ENCODE peak calls at places on chromosomes 5 and 9, in ten cellular contexts. H, W, J, X, C, Y, P, T, S and D are unnamed samples.

GRCh38 chr5:124546643-124547042 is 199.8 kb downstream of the ZNF608 start:
- DNase-seq in P (no peak), S (no peak), H (peak), W (no peak), Y (no peak), T (no peak), C (no peak), J (no peak), X (no peak), D (no peak)

GRCh38 chr5:154209591-154210081 is 19.1 kb downstream of the GALNT10 start:
- DNase-seq in J (no peak), Y (no peak), X (no peak), C (no peak), W (no peak), T (no peak), S (no peak), H (no peak), P (no peak), D (no peak)

GRCh38 chr9:73611072-73611471 is 459.4 kb downstream of the ANXA1 start:
- DNase-seq in H (peak), C (no peak), J (no peak), T (no peak), Y (no peak), X (no peak), P (no peak), W (no peak), S (no peak), D (no peak)

GRCh38 chr9:28249424-28249823 is 676.1 kb upstream of the C9orf72 start:
- DNase-seq in X (no peak), C (no peak), T (no peak), H (no peak), Y (no peak), J (no peak), P (no peak), S (no peak), W (no peak), D (no peak)

GRCh38 chr5:56106837-56107236 is 112.1 kb upstream of the IL6ST start:
- DNase-seq in J (no peak), Y (no peak), S (no peak), W (no peak), P (no peak), T (no peak), C (no peak), H (no peak), X (no peak), D (no peak)

GRCh38 chr5:60989790-60990189 is 44.8 kb downstream of the NDUFAF2 start:
- DNase-seq in J (no peak), T (no peak), P (no peak), W (no peak), Y (no peak), H (no peak), X (no peak), S (no peak), C (no peak), D (no peak)

GRCh38 chr5:169691473-169691872 is 54.4 kb downstream of the DOCK2 start:
- DNase-seq in H (no peak), Y (no peak), T (no peak), W (no peak), J (no peak), S (no peak), C (no peak), X (no peak), P (no peak), D (no peak)

GRCh38 chr5:151153766-151154272 is 3.8 kb downstream of the ANXA6 start:
- DNase-seq in P (no peak), H (no peak), J (no peak), C (no peak), T (no peak), Y (no peak), S (peak), W (no peak), X (no peak), D (no peak)

GRCh38 chr5:106093149-106093548 is 1577.6 kb downstream of the EFNA5 start:
- DNase-seq in W (no peak), T (no peak), C (no peak), X (no peak), H (peak), S (no peak), Y (no peak), J (no peak), P (no peak), D (no peak)

GRCh38 chr5:14741721-14742426 is 77.4 kb downstream of the OTULIN start:
- DNase-seq in T (no peak), J (no peak), W (no peak), Y (no peak), C (no peak), X (no peak), S (no peak), P (no peak), H (no peak), D (no peak)

GRCh38 chr9:107711528-107711927 is 222.0 kb upstream of the KLF4 start:
- DNase-seq in W (peak), H (peak), Y (no peak), C (no peak), P (peak), X (no peak), S (no peak), T (peak), J (no peak), D (peak)

GRCh38 chr5:107486489-107486888 is 184.2 kb downstream of the EFNA5 start:
- DNase-seq in T (no peak), J (peak), C (no peak), H (peak), Y (no peak), P (no peak), X (no peak), S (peak), W (no peak), D (no peak)

GRCh38 chr5:122089614-122090013 is 11.6 kb upstream of the LOX start:
- DNase-seq in S (no peak), T (peak), X (no peak), J (no peak), P (no peak), C (no peak), W (no peak), Y (no peak), H (peak), D (no peak)

GRCh38 chr9:18075253-18075977 is 398.5 kb upstream of the ADAMTSL1 start:
- DNase-seq in T (no peak), C (no peak), H (no peak), S (no peak), Y (no peak), X (no peak), J (no peak), W (no peak), P (peak), D (no peak)

GRCh38 chr9:36386396-36386795 is 13.7 kb downstream of the RNF38 start:
- DNase-seq in T (no peak), P (no peak), S (no peak), W (no peak), Y (no peak), H (peak), X (no peak), J (no peak), C (no peak), D (no peak)

GRCh38 chr5:19235101-19235584 is 752.9 kb downstream of the CDH18 start:
- DNase-seq in J (no peak), C (no peak), T (no peak), X (no peak), W (no peak), Y (no peak), P (no peak), H (peak), S (no peak), D (no peak)

GRCh38 chr9:87381050-87381711 is 116.5 kb upstream of the DAPK1 start:
- DNase-seq in X (no peak), T (peak), P (no peak), W (no peak), S (no peak), Y (no peak), H (no peak), J (no peak), C (no peak), D (no peak)

GRCh38 chr9:88173378-88173999 is 35.2 kb upstream of the SPATA31C2 start:
- DNase-seq in P (no peak), S (peak), J (peak), T (peak), C (peak), Y (peak), W (no peak), H (peak), X (no peak), D (no peak)

DNA sequence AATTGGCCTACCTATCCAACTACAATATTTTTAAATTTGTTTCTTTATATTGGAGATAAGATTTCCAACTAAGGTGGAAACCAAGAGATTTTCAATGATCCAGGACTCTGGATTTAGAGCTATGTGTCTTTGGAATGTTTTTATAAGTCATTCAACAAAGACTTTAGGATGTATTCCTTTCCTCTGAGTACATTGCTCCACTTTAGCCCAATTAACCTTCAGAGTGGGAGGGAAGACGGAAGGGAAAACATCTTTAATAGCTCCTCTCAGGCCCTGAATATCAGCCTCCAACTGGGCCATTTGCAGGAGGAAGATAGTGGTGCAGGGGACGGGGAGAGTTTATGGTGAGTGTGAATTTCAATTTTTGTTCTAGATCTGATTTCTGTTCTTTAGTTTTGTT is 239.2 kb downstream of the PIK3R1 start:
- DNase-seq in J (no peak), S (no peak), H (no peak), T (no peak), C (no peak), X (no peak), Y (no peak), P (no peak), W (no peak), D (no peak)
- H3K4me3 ChIP-seq in J (no peak), S (no peak), H (no peak), T (no peak), C (no peak), X (no peak), Y (no peak), P (no peak), W (no peak), D (no peak)

GRCh38 chr5:59583810-59584562 is 309.5 kb downstream of the PDE4D start:
- DNase-seq in C (no peak), S (no peak), T (no peak), J (no peak), H (peak), Y (no peak), W (no peak), X (peak), P (no peak), D (no peak)

GRCh38 chr5:59584858-59585846 is 308.4 kb downstream of the PDE4D start:
- DNase-seq in J (no peak), X (peak), S (no peak), P (no peak), C (no peak), H (no peak), Y (no peak), W (no peak), T (no peak), D (no peak)

GRCh38 chr5:59588922-59589321 is 304.6 kb downstream of the PDE4D start:
- DNase-seq in P (no peak), W (no peak), J (no peak), S (no peak), Y (no peak), X (no peak), C (no peak), T (no peak), H (peak), D (no peak)

GRCh38 chr5:59587489-59588337 is 305.8 kb downstream of the PDE4D start:
- DNase-seq in W (peak), X (peak), H (peak), P (no peak), T (no peak), C (no peak), Y (peak), J (no peak), S (no peak), D (peak)

DNA sequence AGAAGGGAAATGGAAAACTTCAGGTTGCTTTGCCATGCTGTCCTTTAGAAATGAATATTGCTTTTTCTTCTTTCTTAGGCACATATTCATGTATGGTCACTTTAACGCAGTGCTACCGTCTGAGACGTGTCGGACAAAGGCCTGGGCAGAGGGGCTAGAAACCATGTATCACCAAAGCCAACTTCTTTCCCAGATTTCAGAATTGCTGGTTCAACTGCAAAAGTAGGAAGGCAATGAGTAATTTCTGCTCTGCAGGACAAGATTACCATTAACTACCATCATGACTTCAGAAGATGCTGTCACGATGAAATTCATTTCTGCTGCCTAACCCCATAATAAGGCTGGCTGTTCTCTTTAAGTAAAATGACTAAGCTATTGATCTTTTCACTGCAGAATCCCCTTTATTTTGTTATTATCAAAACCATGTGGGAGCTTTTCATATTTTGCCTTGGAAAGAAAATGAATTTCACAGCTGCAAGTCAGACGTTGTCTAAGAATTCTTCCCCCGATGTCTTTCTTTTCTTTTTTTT is 306.6 kb downstream of the PDE4D start:
- DNase-seq in H (no peak), X (no peak), Y (no peak), S (no peak), P (no peak), W (no peak), C (no peak), T (no peak), J (no peak), D (no peak)
- H3K4me3 ChIP-seq in H (no peak), X (peak), Y (peak), S (no peak), P (no peak), W (peak), C (no peak), T (peak), J (no peak), D (no peak)

DNA sequence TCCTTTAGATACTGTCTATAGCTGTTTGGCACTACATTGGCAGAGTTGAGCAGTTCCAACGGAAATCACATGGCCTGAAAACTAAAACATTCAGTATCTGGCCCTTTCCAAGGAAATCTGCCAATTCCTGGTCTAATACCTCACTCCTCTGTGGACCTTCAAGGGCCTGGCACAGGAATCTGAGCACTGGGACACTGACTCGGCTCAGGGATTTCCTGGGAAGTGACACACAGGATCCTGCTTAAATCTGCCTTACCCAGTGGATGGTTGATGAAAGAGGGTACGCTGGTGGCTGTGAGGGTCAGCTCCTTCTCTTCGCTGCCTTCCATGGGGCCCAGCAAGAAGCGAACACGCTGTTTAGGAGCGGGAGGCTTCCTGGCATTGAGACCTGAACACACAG is 904 bp downstream of the TRUB2 start:
- DNase-seq in P (no peak), X (no peak), H (no peak), Y (no peak), C (no peak), S (no peak), T (no peak), J (no peak), W (no peak), D (no peak)
- H3K4me3 ChIP-seq in P (no peak), X (peak), H (peak), Y (peak), C (no peak), S (peak), T (peak), J (peak), W (no peak), D (peak)

GRCh38 chr9:31030741-31031202 is 1353.7 kb upstream of the ACO1 start:
- DNase-seq in X (no peak), H (peak), W (no peak), P (no peak), J (no peak), Y (no peak), C (no peak), T (no peak), S (no peak), D (no peak)
- H3K4me3 ChIP-seq in X (peak), H (no peak), W (no peak), P (no peak), J (no peak), Y (no peak), C (no peak), T (no peak), S (no peak), D (no peak)

GRCh38 chr5:25119654-25120053 is 474.9 kb upstream of the CDH10 start:
- DNase-seq in C (no peak), Y (no peak), P (no peak), X (no peak), H (no peak), J (no peak), S (no peak), T (no peak), W (no peak), D (no peak)
- H3K4me3 ChIP-seq in C (no peak), Y (no peak), P (no peak), X (no peak), H (no peak), J (no peak), S (no peak), T (no peak), W (no peak), D (no peak)

DNA sequence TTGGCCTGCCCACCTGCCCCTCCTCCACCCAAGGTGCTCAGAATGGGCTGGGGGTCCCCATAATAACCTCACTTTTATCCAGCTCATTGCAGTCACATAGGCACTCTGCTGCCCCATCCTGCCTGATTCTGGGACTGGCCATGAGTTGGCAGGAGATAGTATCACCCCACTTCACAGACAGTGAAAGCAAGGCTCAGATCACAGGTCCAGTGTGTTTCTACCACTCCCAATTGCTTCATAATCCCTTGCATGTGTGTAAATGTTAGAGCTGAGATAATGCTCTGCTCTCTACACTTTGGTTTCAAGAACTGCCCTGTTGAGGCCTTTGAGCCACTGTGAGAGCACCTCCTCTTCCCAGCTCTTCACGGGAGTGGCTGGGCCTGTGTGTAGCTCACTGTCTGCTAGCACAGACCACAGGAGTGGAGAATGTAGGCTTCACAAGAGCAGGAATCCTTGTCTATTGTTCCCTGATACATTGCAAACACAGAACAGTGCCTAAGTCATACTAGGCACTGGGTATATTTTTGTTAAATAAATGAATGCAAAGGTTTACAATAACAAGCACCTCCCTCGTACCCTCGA is 8.4 kb downstream of the PCYOX1L start:
- DNase-seq in T (no peak), S (no peak), J (no peak), X (no peak), C (no peak), W (no peak), Y (no peak), P (no peak), H (no peak), D (no peak)
- H3K4me3 ChIP-seq in T (no peak), S (no peak), J (no peak), X (no peak), C (no peak), W (no peak), Y (no peak), P (no peak), H (no peak), D (no peak)

GRCh38 chr9:109441296-109441695 is 56.8 kb downstream of the PTPN3 start:
- DNase-seq in Y (no peak), H (no peak), S (no peak), P (no peak), W (no peak), J (no peak), C (no peak), X (no peak), T (no peak), D (peak)
- H3K4me3 ChIP-seq in Y (no peak), H (no peak), S (no peak), P (no peak), W (no peak), J (no peak), C (no peak), X (no peak), T (no peak), D (no peak)

DNA sequence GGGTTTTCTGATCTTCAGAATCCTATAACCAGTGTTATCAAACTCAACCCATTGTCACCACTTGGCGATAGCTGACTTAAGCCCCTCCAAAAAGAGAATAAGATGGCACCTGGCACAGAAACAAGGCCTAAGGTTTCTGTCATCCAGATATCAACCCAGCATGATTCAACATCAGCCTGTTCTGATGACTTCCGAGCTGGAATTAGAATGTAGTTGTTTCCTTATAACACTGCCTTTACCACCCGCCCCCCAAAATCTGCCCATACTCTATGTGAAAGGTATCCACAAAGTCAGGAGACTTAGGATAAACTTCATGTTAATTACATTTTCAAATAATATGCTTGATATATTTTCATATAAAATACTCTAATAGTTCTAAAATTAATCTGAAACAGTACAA is 5.2 kb downstream of the KLF9 start:
- DNase-seq in H (no peak), T (no peak), S (no peak), W (no peak), C (no peak), X (no peak), Y (no peak), P (no peak), J (no peak), D (no peak)
- H3K4me3 ChIP-seq in H (no peak), T (no peak), S (no peak), W (peak), C (no peak), X (peak), Y (peak), P (no peak), J (no peak), D (no peak)

GRCh38 chr5:158434749-158435148 is 575.8 kb upstream of the CLINT1 start:
- DNase-seq in C (no peak), S (no peak), Y (no peak), X (no peak), T (no peak), H (no peak), W (no peak), J (no peak), P (no peak), D (no peak)
- H3K4me3 ChIP-seq in C (no peak), S (no peak), Y (no peak), X (no peak), T (no peak), H (no peak), W (no peak), J (peak), P (no peak), D (no peak)

DNA sequence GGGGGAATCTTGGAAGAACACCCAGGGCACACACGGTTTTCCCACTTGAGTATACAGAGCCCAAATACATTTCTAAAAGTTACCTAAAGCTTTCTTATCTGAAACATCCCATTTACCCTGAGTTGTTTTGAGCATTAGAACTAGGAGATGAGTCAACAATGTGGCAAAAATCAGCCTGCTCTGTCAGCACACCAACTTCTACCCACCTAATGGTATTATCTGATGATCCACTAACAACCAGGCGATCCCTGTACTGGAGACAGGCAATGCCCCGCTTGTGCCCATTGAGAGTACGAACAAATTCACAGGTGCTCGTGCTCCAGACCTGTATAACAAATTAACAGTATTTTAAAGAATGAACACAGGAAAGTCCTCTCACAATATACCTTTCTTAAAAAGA is 87.0 kb downstream of the SMIM23 start:
- DNase-seq in W (no peak), J (no peak), X (no peak), T (no peak), Y (no peak), S (no peak), P (no peak), C (no peak), H (no peak), D (no peak)
- H3K4me3 ChIP-seq in W (no peak), J (no peak), X (no peak), T (no peak), Y (no peak), S (no peak), P (no peak), C (no peak), H (no peak), D (no peak)